ENCODE peak calls at places on chromosomes 16 and 17, in four cellular contexts. X, Q, A and T are unnamed samples.

GRCh38 chr17:46035112-46035818 is 36.2 kb downstream of the STH start:
- DNase-seq in A (no peak), X (peak), Q (no peak), T (peak)

GRCh38 chr17:21295036-21295952 is 10.8 kb downstream of the MAP2K3 start:
- DNase-seq in A (no peak), X (peak), Q (peak), T (peak)

GRCh38 chr16:55572439-55572838 is 6.0 kb downstream of the CAPNS2 start:
- DNase-seq in X (peak), Q (peak), A (no peak), T (no peak)

GRCh38 chr17:32627233-32628008 is 140.6 kb downstream of the CDK5R1 start:
- DNase-seq in Q (peak), X (peak), A (no peak), T (peak)

GRCh38 chr16:51839697-51840462 is 688.8 kb upstream of the SALL1 start:
- DNase-seq in X (peak), A (no peak), Q (peak), T (no peak)

GRCh38 chr17:21313320-21313719 is 28.8 kb downstream of the MAP2K3 start:
- DNase-seq in Q (no peak), A (peak), X (no peak), T (no peak)

GRCh38 chr17:71580220-71580619 is 540.6 kb upstream of the SOX9 start:
- DNase-seq in Q (no peak), A (no peak), X (no peak), T (no peak)

GRCh38 chr17:49762148-49762941 is 1.6 kb downstream of the FAM117A start:
- DNase-seq in X (no peak), A (no peak), Q (no peak), T (no peak)

GRCh38 chr17:42240201-42240600 is 36.0 kb downstream of the STAT5B start:
- DNase-seq in A (no peak), Q (no peak), X (peak), T (no peak)

GRCh38 chr16:2058901-2059300 is 11.1 kb downstream of the TSC2 start:
- DNase-seq in X (no peak), A (no peak), Q (no peak), T (no peak)

GRCh38 chr17:12973496-12974318 is 44.1 kb downstream of the ELAC2 start:
- DNase-seq in X (no peak), A (no peak), Q (no peak), T (no peak)

GRCh38 chr17:21001111-21001812 is 41.5 kb downstream of the USP22 start:
- DNase-seq in X (no peak), A (peak), Q (no peak), T (no peak)

GRCh38 chr17:37147301-37147812 is 198.6 kb downstream of the AATF start:
- DNase-seq in A (no peak), X (peak), Q (peak), T (peak)

GRCh38 chr17:7615265-7615747 is 609 bp upstream of the FXR2 start:
- DNase-seq in X (no peak), A (no peak), Q (no peak), T (no peak)

GRCh38 chr17:55285340-55286301 is 20.9 kb downstream of the HLF start:
- DNase-seq in Q (peak), A (no peak), X (peak), T (peak)

GRCh38 chr17:20155258-20156195 is 146.4 kb downstream of the SPECC1 start:
- DNase-seq in X (peak), Q (peak), A (peak), T (peak)

GRCh38 chr17:33927732-33928133 is 327.4 kb upstream of the CCL2 start:
- DNase-seq in X (no peak), A (no peak), Q (peak), T (no peak)

GRCh38 chr17:30716461-30717289 is 107.8 kb downstream of the CRLF3 start:
- DNase-seq in Q (peak), A (peak), X (peak), T (no peak)

GRCh38 chr17:68201425-68201785 is 46.4 kb upstream of the AMZ2 start:
- DNase-seq in Q (no peak), A (no peak), X (no peak), T (no peak)

GRCh38 chr17:29771561-29771960 is 148.8 kb upstream of the CORO6 start:
- DNase-seq in A (no peak), X (no peak), Q (no peak), T (peak)

GRCh38 chr17:77892469-77893143 is 65.9 kb upstream of the TNRC6C start:
- DNase-seq in Q (no peak), A (peak), X (no peak), T (no peak)

GRCh38 chr16:87874639-87875472 is 5.5 kb upstream of the SLC7A5 start:
- DNase-seq in Q (no peak), A (no peak), X (no peak), T (no peak)

GRCh38 chr16:88659160-88659559 is 3.7 kb downstream of the MVD start:
- DNase-seq in X (no peak), Q (no peak), A (no peak), T (no peak)

GRCh38 chr17:35094902-35095301 is 24.8 kb downstream of the RAD51D start:
- DNase-seq in A (no peak), X (peak), Q (peak), T (peak)

GRCh38 chr16:19785512-19786130 is 67.5 kb downstream of the IQCK start:
- DNase-seq in Q (no peak), X (no peak), A (no peak), T (peak)

GRCh38 chr17:17987901-17988300 is 15.2 kb downstream of the DRC3 start:
- DNase-seq in X (no peak), Q (no peak), A (no peak), T (no peak)

GRCh38 chr17:21143695-21144094 is 16.9 kb downstream of the DHRS7B start:
- DNase-seq in X (no peak), Q (no peak), A (no peak), T (no peak)

GRCh38 chr17:78979780-78980623 is at the start of gene LGALS3BP:
- DNase-seq in Q (peak), X (peak), A (no peak), T (peak)

GRCh38 chr16:65754799-65755691 is 611.4 kb upstream of the CDH5 start:
- DNase-seq in X (peak), Q (peak), A (no peak), T (no peak)

GRCh38 chr17:82897514-82898249 is 57.9 kb upstream of the ZNF750 start:
- DNase-seq in A (no peak), X (no peak), Q (no peak), T (no peak)

GRCh38 chr16:2152695-2153506 is 2.7 kb upstream of the TRAF7 start:
- DNase-seq in Q (peak), A (peak), X (no peak), T (peak)

GRCh38 chr17:2103456-2103855 is 48.6 kb downstream of the HIC1 start:
- DNase-seq in A (no peak), Q (no peak), X (no peak), T (no peak)

GRCh38 chr17:37752482-37752881 is 7.6 kb upstream of the HNF1B start:
- DNase-seq in X (no peak), Q (peak), A (no peak), T (peak)

GRCh38 chr17:67829331-67829730 is 4.0 kb downstream of the BPTF start:
- DNase-seq in X (no peak), A (no peak), Q (no peak), T (no peak)

GRCh38 chr16:14172200-14172805 is 101.2 kb downstream of the MRTFB start:
- DNase-seq in A (no peak), Q (peak), X (peak), T (no peak)

GRCh38 chr16:27461483-27462171 is 59.7 kb downstream of the IL21R start:
- DNase-seq in Q (peak), X (no peak), A (peak), T (no peak)

GRCh38 chr17:28216528-28216927 is 102.5 kb upstream of the TMEM97 start:
- DNase-seq in Q (peak), X (peak), A (no peak), T (no peak)

DNA sequence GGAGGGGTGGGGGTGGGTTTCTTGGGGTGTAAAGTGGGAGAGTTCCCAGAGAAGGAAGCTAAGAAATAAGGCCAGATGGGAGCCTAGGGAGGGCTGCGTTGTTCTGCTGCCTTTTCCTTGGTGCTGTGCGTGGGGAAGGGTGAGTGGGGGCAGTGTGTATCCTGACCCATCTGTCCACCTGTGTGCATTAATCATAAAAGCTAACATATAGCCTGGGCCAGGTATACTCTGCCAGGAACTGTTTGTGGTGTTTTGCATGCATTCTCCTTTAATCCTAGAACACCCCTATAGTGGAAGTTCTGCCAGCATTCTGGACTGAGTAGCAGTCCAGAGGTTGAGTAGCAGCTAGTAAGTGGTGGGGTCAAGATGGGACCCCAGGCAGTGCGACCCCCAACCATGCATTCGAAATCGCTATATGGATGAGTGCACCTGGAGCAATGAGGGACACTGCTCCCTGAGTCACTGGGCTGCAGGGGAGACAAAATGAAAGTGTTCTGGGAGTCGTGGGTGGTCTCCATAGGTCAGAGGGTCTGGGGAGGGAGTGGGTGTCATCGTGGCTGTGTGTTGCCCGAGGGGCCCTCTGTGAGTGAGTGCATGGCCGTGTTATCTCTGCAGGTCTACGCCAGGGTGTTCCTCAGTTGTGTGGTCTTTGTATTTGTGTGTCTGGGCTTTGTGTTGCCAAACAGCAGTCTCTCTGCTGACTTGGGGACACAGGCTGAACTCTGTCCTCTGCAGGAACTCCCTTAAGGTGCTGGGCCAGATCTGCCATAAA is 1.3 kb downstream of the ERBB2 start:
- DNase-seq in Q (no peak), X (no peak), A (no peak), T (no peak)
- H3K4me3 ChIP-seq in Q (peak), X (peak), A (peak), T (peak)

GRCh38 chr17:9291912-9292562 is 270.7 kb downstream of the NTN1 start:
- DNase-seq in X (peak), Q (peak), A (peak), T (peak)
- TF ChIP-seq CTCF in X (peak), Q (peak), A (peak), T (peak)

GRCh38 chr16:48811478-48811877 is 201.5 kb upstream of the N4BP1 start:
- DNase-seq in Q (no peak), A (no peak), X (no peak), T (no peak)
- H3K4me3 ChIP-seq in Q (no peak), A (no peak), X (no peak), T (no peak)

GRCh38 chr16:78902291-78902690 is 698.2 kb downstream of the MAF start:
- DNase-seq in X (no peak), A (no peak), Q (no peak), T (no peak)

GRCh38 chr16:78903237-78903636 is 697.3 kb downstream of the MAF start:
- DNase-seq in Q (no peak), A (no peak), X (no peak), T (no peak)

GRCh38 chr16:78900039-78900811 is 700.3 kb downstream of the MAF start:
- DNase-seq in A (no peak), X (no peak), Q (no peak), T (no peak)

GRCh38 chr16:78906135-78906534 is 694.4 kb downstream of the MAF start:
- DNase-seq in X (no peak), A (no peak), Q (no peak), T (no peak)
- TF ChIP-seq CTCF in X (no peak), A (no peak), Q (no peak), T (no peak)

GRCh38 chr16:81744911-81745310 is 34.2 kb upstream of the PLCG2 start:
- DNase-seq in A (no peak), X (no peak), Q (no peak), T (no peak)

GRCh38 chr16:81745704-81746558 is 33.2 kb upstream of the PLCG2 start:
- DNase-seq in X (peak), A (peak), Q (peak), T (peak)

GRCh38 chr16:81744385-81744784 is 34.7 kb upstream of the PLCG2 start:
- DNase-seq in Q (no peak), A (no peak), X (no peak), T (no peak)

GRCh38 chr16:81748476-81749198 is 30.5 kb upstream of the PLCG2 start:
- DNase-seq in A (no peak), Q (no peak), X (no peak), T (no peak)

GRCh38 chr16:81746566-81746965 is 32.5 kb upstream of the PLCG2 start:
- DNase-seq in X (no peak), Q (no peak), A (no peak), T (no peak)
- H3K4me3 ChIP-seq in X (peak), Q (peak), A (peak), T (peak)

GRCh38 chr16:57698812-57699405 is 4.3 kb downstream of the DRC7 start:
- DNase-seq in A (no peak), Q (no peak), X (no peak), T (no peak)
- TF ChIP-seq CTCF in A (no peak), Q (no peak), X (no peak), T (no peak)

GRCh38 chr16:86509759-86510464 is 415 bp upstream of the FOXF1 start:
- DNase-seq in X (peak), A (no peak), Q (peak), T (peak)
- H3K4me3 ChIP-seq in X (peak), A (peak), Q (peak), T (peak)

GRCh38 chr17:81393684-81394376 is 1.4 kb upstream of the BAHCC1 start:
- DNase-seq in Q (peak), X (peak), A (peak), T (peak)
- TF ChIP-seq CTCF in Q (no peak), X (peak), A (no peak), T (peak)

DNA sequence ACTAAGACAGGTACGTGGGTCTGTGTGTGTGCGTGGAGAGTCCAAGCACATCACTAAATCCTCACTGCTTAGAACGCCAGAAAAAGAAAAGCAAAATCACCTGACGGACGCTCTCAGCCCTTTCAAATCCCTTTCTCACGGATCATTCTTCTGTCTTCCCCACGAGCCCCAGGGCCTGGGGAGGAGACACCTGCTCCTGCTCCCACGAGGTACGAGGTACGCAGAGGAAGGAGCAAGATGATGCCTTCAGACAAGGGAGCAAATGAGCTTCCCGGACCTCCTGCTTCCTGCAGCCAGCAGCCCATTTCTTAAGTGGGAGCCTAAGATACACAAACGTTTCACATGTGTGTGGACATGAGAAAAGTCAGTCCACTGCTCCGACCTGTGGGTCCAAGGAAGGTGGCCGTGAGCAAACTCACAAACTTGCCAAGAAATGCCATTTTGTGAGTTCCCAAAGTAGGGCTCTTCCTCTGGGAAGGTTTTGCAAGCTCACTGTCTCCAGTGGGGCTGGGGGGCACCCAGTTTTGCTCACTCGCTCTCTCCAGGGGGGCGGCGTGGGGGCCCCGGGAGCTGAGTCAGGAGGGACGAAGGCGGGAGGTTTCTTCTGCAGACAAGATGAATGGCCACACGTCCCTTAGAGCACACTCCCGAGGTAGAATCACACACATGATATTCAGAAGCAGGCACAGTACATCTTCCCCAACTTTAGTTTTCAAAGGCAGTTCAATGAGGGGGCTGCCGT is 68.1 kb downstream of the MRM3 start:
- DNase-seq in A (no peak), Q (no peak), X (no peak), T (no peak)
- H3K4me3 ChIP-seq in A (no peak), Q (no peak), X (no peak), T (no peak)